ENCODE peak calls at places on chromosome 19, in six cellular contexts. Z, K, F, R, B and G are unnamed samples.

GRCh38 chr19:44912854-44913253 is 1.6 kb upstream of the APOC1 start:
- DNase-seq in Z (no peak), K (no peak), F (peak), R (no peak), B (peak), G (no peak)

GRCh38 chr19:15469513-15470297 is 5.4 kb upstream of the RASAL3 start:
- DNase-seq in Z (no peak), K (no peak), F (no peak), R (no peak), B (peak), G (no peak)

GRCh38 chr19:40193587-40193849 is 2.3 kb downstream of the MAP3K10 start:
- DNase-seq in Z (no peak), K (no peak), F (no peak), R (no peak), B (no peak), G (no peak)

GRCh38 chr19:45038931-45039893 is at the start of gene CLASRP:
- DNase-seq in Z (peak), K (peak), F (peak), R (peak), B (peak), G (peak)

GRCh38 chr19:20067898-20068297 is 9.9 kb upstream of the ZNF90 start:
- DNase-seq in Z (no peak), K (no peak), F (no peak), R (no peak), B (no peak), G (no peak)

GRCh38 chr19:22545751-22546150 is 88.4 kb upstream of the ZNF492 start:
- DNase-seq in Z (peak), K (peak), F (no peak), R (no peak), B (peak), G (peak)

GRCh38 chr19:38723606-38724379 is 20.5 kb downstream of the CAPN12 start:
- DNase-seq in Z (no peak), K (no peak), F (no peak), R (no peak), B (no peak), G (no peak)

GRCh38 chr19:7340959-7341837 is 7.5 kb upstream of the ARHGEF18 start:
- DNase-seq in Z (peak), K (peak), F (peak), R (peak), B (peak), G (peak)

GRCh38 chr19:13057744-13058143 is 44.9 kb downstream of the LYL1 start:
- DNase-seq in Z (no peak), K (no peak), F (no peak), R (no peak), B (no peak), G (no peak)

GRCh38 chr19:55088543-55089265 is 13.0 kb downstream of the EPS8L1 start:
- DNase-seq in Z (peak), K (peak), F (peak), R (peak), B (peak), G (peak)

GRCh38 chr19:6239401-6239844 is 40.4 kb downstream of the MLLT1 start:
- DNase-seq in Z (peak), K (no peak), F (no peak), R (no peak), B (no peak), G (no peak)

GRCh38 chr19:57559404-57560025 is at the start of gene ZNF550:
- DNase-seq in Z (peak), K (peak), F (peak), R (peak), B (peak), G (peak)

GRCh38 chr19:13103961-13104847 is 1.5 kb upstream of the LYL1 start:
- DNase-seq in Z (peak), K (peak), F (peak), R (no peak), B (peak), G (no peak)

GRCh38 chr19:13574933-13575332 is 68.7 kb upstream of the CACNA1A start:
- DNase-seq in Z (no peak), K (no peak), F (no peak), R (no peak), B (peak), G (no peak)

GRCh38 chr19:13850910-13851753 is 25.8 kb upstream of the NANOS3 start:
- DNase-seq in Z (peak), K (no peak), F (peak), R (no peak), B (peak), G (no peak)

GRCh38 chr19:29694166-29694565 is 20.9 kb downstream of the C19orf12 start:
- DNase-seq in Z (no peak), K (no peak), F (no peak), R (no peak), B (no peak), G (no peak)

GRCh38 chr19:50506700-50507099 is 4.3 kb downstream of the JOSD2 start:
- DNase-seq in Z (no peak), K (no peak), F (no peak), R (no peak), B (no peak), G (no peak)

GRCh38 chr19:37914908-37915307 is 7.9 kb downstream of the SIPA1L3 start:
- DNase-seq in Z (no peak), K (peak), F (no peak), R (no peak), B (no peak), G (peak)

GRCh38 chr19:56015756-56016155 is 29.2 kb downstream of the NLRP5 start:
- DNase-seq in Z (no peak), K (peak), F (no peak), R (no peak), B (no peak), G (peak)

GRCh38 chr19:43152217-43152616 is 34.1 kb downstream of the PSG5 start:
- DNase-seq in Z (no peak), K (no peak), F (no peak), R (no peak), B (no peak), G (no peak)

GRCh38 chr19:7975037-7975436 is 30.4 kb downstream of the ELAVL1 start:
- DNase-seq in Z (peak), K (no peak), F (no peak), R (no peak), B (no peak), G (no peak)

GRCh38 chr19:20244356-20244755 is 77.3 kb downstream of the ZNF486 start:
- DNase-seq in Z (no peak), K (peak), F (no peak), R (no peak), B (no peak), G (no peak)

GRCh38 chr19:42069619-42070293 is at the start of gene GRIK5:
- DNase-seq in Z (no peak), K (no peak), F (peak), R (no peak), B (peak), G (no peak)
- H3K4me3 ChIP-seq in Z (peak), K (no peak), F (peak), R (peak), B (peak), G (no peak)

GRCh38 chr19:1809663-1810062 is 2.4 kb downstream of the ATP8B3 start:
- DNase-seq in Z (no peak), K (no peak), F (no peak), R (no peak), B (peak), G (no peak)

GRCh38 chr19:1810439-1811160 is 1.5 kb downstream of the ATP8B3 start:
- DNase-seq in Z (no peak), K (no peak), F (no peak), R (no peak), B (no peak), G (no peak)

GRCh38 chr19:1811942-1812425 is at the start of gene ATP8B3:
- DNase-seq in Z (no peak), K (no peak), F (no peak), R (no peak), B (peak), G (no peak)

GRCh38 chr19:1812426-1813196 is 535 bp upstream of the ATP8B3 start:
- DNase-seq in Z (peak), K (peak), F (peak), R (peak), B (peak), G (peak)

GRCh38 chr19:1811472-1811894 is 593 bp downstream of the ATP8B3 start:
- DNase-seq in Z (peak), K (no peak), F (peak), R (no peak), B (no peak), G (no peak)
- H3K4me3 ChIP-seq in Z (peak), K (no peak), F (peak), R (no peak), B (peak), G (peak)

DNA sequence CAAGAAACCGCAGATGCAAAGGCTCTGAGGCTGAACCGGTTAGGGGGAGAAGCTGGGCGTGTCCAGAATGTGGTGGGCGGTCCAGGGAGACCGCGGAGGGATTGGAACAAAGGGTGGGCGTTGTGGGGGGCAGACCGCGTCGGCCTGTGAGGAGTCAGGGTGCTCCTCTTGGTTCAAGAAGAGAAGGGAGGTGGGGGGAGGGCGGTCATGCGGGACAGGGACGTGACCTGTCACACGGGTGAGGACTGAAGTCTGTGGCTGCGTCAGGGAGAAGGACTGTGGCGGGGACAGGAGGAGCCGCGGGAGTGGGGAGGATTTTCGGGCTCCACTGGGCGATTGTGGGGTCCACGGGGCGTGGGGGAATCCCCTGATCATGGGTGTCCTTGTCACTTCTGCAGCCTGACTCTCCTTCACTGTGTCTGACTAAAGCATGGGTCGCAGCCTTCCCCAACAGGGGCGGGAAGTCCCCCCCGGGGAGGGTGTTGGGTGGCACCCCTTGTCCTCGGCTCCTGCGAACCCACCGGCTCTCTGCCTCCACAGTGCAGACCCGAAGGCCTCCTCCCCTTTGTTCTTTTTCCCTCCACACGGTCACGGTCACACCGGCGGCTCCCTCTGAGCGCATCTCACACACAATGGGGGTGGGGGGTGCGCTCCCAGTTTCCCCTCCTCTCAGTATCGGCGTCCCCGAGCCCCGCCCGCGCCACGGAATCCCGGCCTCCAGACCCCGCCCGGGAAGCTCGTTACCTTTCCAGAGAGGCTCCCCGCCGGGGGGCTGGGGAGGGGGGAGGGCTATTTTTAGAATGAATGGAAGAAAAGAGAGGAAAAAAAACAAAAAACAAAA is 16.4 kb upstream of the KCNN1 start:
- DNase-seq in Z (peak), K (no peak), F (no peak), R (no peak), B (peak), G (no peak)
- H3K4me3 ChIP-seq in Z (peak), K (peak), F (no peak), R (peak), B (peak), G (peak)

DNA sequence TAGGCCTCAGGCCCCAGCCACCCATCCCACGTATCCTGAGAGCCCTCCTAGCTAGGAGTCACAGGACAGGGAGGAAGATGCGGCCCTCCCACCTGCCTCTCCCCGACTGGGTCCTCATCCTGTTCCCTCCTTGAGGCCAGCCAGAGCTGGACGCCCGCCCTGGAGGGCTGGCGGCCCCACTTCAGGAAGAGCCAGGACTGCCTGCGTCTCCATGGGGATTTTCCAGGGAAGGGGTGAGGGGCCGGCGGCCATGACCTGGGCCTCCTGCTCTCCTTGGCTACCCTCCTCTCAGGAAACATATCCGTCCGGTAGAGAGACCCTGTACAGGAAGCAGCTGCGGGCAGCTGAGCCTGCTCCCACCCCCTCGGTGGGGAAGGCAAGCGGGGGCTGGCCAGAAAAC is 11.3 kb upstream of the PRKD2 start:
- DNase-seq in Z (peak), K (no peak), F (peak), R (no peak), B (no peak), G (no peak)
- H3K4me3 ChIP-seq in Z (peak), K (no peak), F (no peak), R (no peak), B (no peak), G (no peak)

GRCh38 chr19:1400281-1401137 is 833 bp downstream of the GAMT start:
- DNase-seq in Z (peak), K (peak), F (no peak), R (no peak), B (peak), G (no peak)
- H3K4me3 ChIP-seq in Z (peak), K (peak), F (peak), R (peak), B (peak), G (peak)

GRCh38 chr19:10497371-10497770 is 5.8 kb downstream of the KEAP1 start:
- DNase-seq in Z (no peak), K (no peak), F (no peak), R (no peak), B (peak), G (no peak)
- H3K4me3 ChIP-seq in Z (no peak), K (no peak), F (no peak), R (no peak), B (no peak), G (no peak)

GRCh38 chr19:47107953-47108746 is 5.4 kb downstream of the ZC3H4 start:
- DNase-seq in Z (no peak), K (no peak), F (no peak), R (no peak), B (no peak), G (no peak)
- H3K4me3 ChIP-seq in Z (peak), K (no peak), F (no peak), R (no peak), B (no peak), G (no peak)

DNA sequence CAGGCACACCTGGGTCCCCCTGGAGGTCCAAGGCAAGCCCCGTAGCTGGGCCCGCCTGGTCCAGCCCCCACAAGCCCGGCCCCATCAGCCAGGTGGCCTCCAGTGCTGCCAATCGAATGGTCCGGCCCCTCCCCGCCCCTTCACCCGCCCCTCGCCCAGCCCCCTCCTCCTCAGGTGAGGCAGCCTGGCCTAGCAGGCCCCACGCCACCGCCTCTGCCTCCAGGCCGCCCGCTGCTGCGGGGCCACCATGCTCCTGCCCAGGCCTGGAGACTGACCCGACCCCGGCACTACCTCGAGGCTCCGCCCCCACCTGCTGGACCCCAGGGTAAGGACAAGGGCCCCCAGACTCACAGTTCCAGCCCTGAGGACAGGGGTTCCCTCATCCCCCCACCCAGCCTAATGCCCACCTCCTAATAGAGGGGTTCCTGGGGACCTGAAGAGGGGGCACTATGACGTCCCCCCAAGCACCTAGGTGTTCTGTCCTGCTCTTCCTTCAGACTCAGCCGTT is at the start of gene HPN:
- DNase-seq in Z (no peak), K (no peak), F (no peak), R (no peak), B (peak), G (no peak)
- H3K4me3 ChIP-seq in Z (peak), K (no peak), F (no peak), R (no peak), B (peak), G (no peak)

GRCh38 chr19:48739400-48739825 is 997 bp downstream of the RASIP1 start:
- DNase-seq in Z (no peak), K (no peak), F (no peak), R (no peak), B (peak), G (no peak)
- H3K4me3 ChIP-seq in Z (peak), K (no peak), F (peak), R (peak), B (peak), G (peak)

GRCh38 chr19:51994048-51994644 is 7.5 kb upstream of the ZNF350 start:
- DNase-seq in Z (no peak), K (no peak), F (no peak), R (no peak), B (no peak), G (no peak)
- H3K4me3 ChIP-seq in Z (no peak), K (no peak), F (no peak), R (no peak), B (no peak), G (no peak)